ENCODE peak calls at places on chromosomes 7 and 10, in seven cellular contexts. H, A, Z, R, M, T and K are unnamed samples.

GRCh38 chr10:79025113-79025832 is 43.5 kb upstream of the ZMIZ1 start:
- DNase-seq in A (peak; percentile 79), M (peak; percentile 15), T (no peak), H (no peak), Z (no peak), R (peak; percentile 19), K (no peak)

GRCh38 chr7:84251183-84251845 is 56.7 kb upstream of the SEMA3A start:
- DNase-seq in T (no peak), A (no peak), Z (peak; percentile 43), H (no peak), M (no peak), R (no peak), K (no peak)

GRCh38 chr10:18060217-18060616 is 80.0 kb upstream of the CACNB2 start:
- DNase-seq in Z (no peak), M (no peak), H (no peak), R (no peak), T (no peak), A (no peak), K (no peak)

GRCh38 chr10:18290651-18291313 is 150.6 kb downstream of the CACNB2 start:
- DNase-seq in H (no peak), M (no peak), R (no peak), A (no peak), T (no peak), Z (no peak), K (no peak)

GRCh38 chr7:20508109-20508508 is 107.4 kb upstream of the ABCB5 start:
- DNase-seq in Z (peak; percentile 66), T (no peak), H (no peak), R (no peak), A (no peak), M (no peak), K (no peak)

GRCh38 chr7:90111-91063 is 102.0 kb upstream of the FAM20C start:
- DNase-seq in T (no peak), M (no peak), Z (no peak), R (no peak), H (no peak), A (no peak), K (no peak)

GRCh38 chr10:28179006-28179405 is 123.9 kb downstream of the MPP7 start:
- DNase-seq in H (no peak), Z (no peak), T (no peak), R (no peak), A (no peak), M (no peak), K (no peak)

GRCh38 chr10:78649429-78649828 is 419.3 kb upstream of the ZMIZ1 start:
- DNase-seq in H (no peak), R (no peak), A (no peak), Z (no peak), T (no peak), M (no peak), K (no peak)

GRCh38 chr10:46237815-46238510 is 48.8 kb upstream of the ANTXRL start:
- DNase-seq in Z (no peak), A (no peak), M (no peak), T (no peak), H (no peak), R (no peak), K (no peak)

GRCh38 chr7:37448637-37449331 is at the start of gene ELMO1:
- DNase-seq in T (peak; percentile 94), H (peak; percentile 76), M (peak; percentile 79), A (peak; percentile 85), R (peak; percentile 88), Z (peak; percentile 93), K (peak; percentile 67)

GRCh38 chr7:133978502-133979295 is 148.4 kb upstream of the LRGUK start:
- DNase-seq in A (no peak), Z (peak; percentile 46), R (no peak), M (no peak), T (no peak), H (no peak), K (no peak)

GRCh38 chr10:56135806-56136205 is 225.3 kb downstream of the ZWINT start:
- DNase-seq in Z (no peak), R (no peak), A (no peak), T (no peak), H (no peak), M (no peak), K (no peak)

GRCh38 chr7:14419554-14419953 is 430.1 kb upstream of the ETV1 start:
- DNase-seq in R (no peak), Z (no peak), A (no peak), H (no peak), M (no peak), T (no peak), K (no peak)

GRCh38 chr10:99403674-99404073 is 26.8 kb downstream of the GOT1 start:
- DNase-seq in M (no peak), H (no peak), R (no peak), T (no peak), Z (no peak), A (no peak), K (no peak)

GRCh38 chr10:78852447-78852846 is 216.3 kb upstream of the ZMIZ1 start:
- DNase-seq in Z (no peak), A (no peak), R (no peak), H (no peak), T (no peak), M (no peak), K (no peak)

GRCh38 chr10:78866731-78867554 is 201.8 kb upstream of the ZMIZ1 start:
- DNase-seq in R (no peak), Z (no peak), A (no peak), T (no peak), H (no peak), M (no peak), K (no peak)

GRCh38 chr7:379456-380225 is 89.7 kb downstream of the FOXL3 start:
- DNase-seq in T (peak; percentile 66), A (no peak), R (no peak), M (no peak), H (no peak), Z (peak; percentile 66), K (no peak)

GRCh38 chr10:61836233-61836887 is 65.1 kb upstream of the ARID5B start:
- DNase-seq in R (no peak), H (no peak), T (no peak), A (no peak), Z (no peak), M (no peak), K (no peak)

GRCh38 chr7:151679073-151679708 is 159.5 kb upstream of the RHEB start:
- DNase-seq in R (no peak), A (no peak), M (no peak), H (no peak), T (no peak), Z (no peak), K (no peak)

GRCh38 chr10:73876157-73876556 is 1.8 kb upstream of the CAMK2G start:
- DNase-seq in Z (no peak), R (no peak), T (no peak), A (no peak), M (no peak), H (no peak), K (no peak)

GRCh38 chr10:31101123-31101522 is 69.5 kb upstream of the ZNF438 start:
- DNase-seq in M (no peak), A (no peak), H (peak; percentile 35), T (no peak), R (no peak), Z (no peak), K (no peak)

GRCh38 chr10:68099736-68100135 is 9.6 kb upstream of the MYPN start:
- DNase-seq in M (no peak), T (no peak), R (no peak), A (no peak), H (no peak), Z (no peak), K (no peak)

GRCh38 chr7:33446551-33446950 is 317.2 kb downstream of the BBS9 start:
- DNase-seq in R (no peak), Z (no peak), M (no peak), T (no peak), A (no peak), H (no peak), K (no peak)

GRCh38 chr10:99571816-99572215 is 39.1 kb downstream of the NKX2-3 start:
- DNase-seq in H (no peak), T (no peak), Z (no peak), A (no peak), R (no peak), M (no peak), K (no peak)

DNA sequence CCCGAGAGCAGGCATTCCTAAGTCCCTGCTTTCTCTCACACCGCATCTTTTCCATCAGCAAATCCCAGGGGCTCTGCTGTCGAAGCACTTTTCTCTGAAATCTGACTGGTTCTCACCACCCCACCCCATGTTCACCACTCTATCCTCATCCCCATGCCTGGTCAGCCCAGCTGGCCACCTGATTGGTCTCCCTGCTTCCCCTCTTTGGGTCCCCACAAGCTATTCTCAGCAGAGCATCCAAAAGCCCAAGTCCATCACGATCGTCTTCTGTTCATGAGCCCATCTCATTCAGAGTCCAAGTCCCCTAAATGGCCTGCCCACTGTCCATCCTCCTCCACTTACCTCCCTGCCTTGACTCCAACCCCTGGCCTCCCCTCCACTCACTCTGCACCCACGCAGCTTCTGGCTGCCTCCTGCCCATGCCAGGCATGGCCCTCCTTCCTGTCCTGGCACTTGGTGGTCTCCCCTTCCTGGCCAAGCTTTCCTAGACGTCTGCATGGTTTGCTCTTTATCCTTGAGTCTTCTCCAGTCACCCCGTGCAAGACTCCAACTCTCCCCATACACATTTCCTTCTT is 1.6 kb upstream of the PPP2R2D start:
- DNase-seq in M (peak; percentile 47), T (no peak), Z (no peak), R (no peak), A (no peak), H (no peak), K (no peak)
- H3K4me1 ChIP-seq in M (no peaks in the 10 kb centered on the region), T (peaks cover 15% of the 10 kb centered on the region), Z (peaks cover 22% of the 10 kb centered on the region), R (peaks cover 56% of the 10 kb centered on the region), A (peaks cover 51% of the 10 kb centered on the region), H (peaks cover 25% of the 10 kb centered on the region), K (peaks cover 11% of the 10 kb centered on the region)

GRCh38 chr10:42769173-42769572 is 13.4 kb upstream of the BMS1 start:
- DNase-seq in A (no peak), M (no peak), Z (no peak), H (no peak), R (no peak), T (no peak), K (no peak)
- H3K27ac ChIP-seq in A (no peak overlapping the region), M (no peak overlapping the region), Z (no peak overlapping the region), H (no peak overlapping the region), R (no peak overlapping the region), T (no peak overlapping the region), K (no peak overlapping the region)

GRCh38 chr10:42475168-42476098 is 162.9 kb downstream of the ZNF33B start:
- DNase-seq in Z (peak; percentile 2), M (no peak), H (no peak), T (peak; percentile 80), A (no peak), R (no peak), K (no peak)
- H3K4me3 ChIP-seq in Z (peak overlapping the region; percentile 40), M (peak overlapping the region; percentile 10), H (no peak overlapping the region), T (peak overlapping the region; percentile 25), A (no peak overlapping the region), R (no peak overlapping the region), K (no peak overlapping the region)

GRCh38 chr10:3813267-3813666 is 28.3 kb upstream of the KLF6 start:
- DNase-seq in R (no peak), T (no peak), Z (no peak), H (no peak), M (no peak), A (no peak), K (no peak)

GRCh38 chr10:3808689-3809199 is 23.7 kb upstream of the KLF6 start:
- DNase-seq in T (no peak), M (no peak), A (no peak), Z (no peak), R (no peak), H (no peak), K (no peak)

GRCh38 chr10:3813986-3814831 is 29.2 kb upstream of the KLF6 start:
- DNase-seq in T (no peak), Z (no peak), R (no peak), M (no peak), H (no peak), A (no peak), K (no peak)

GRCh38 chr10:3812141-3812540 is 27.1 kb upstream of the KLF6 start:
- DNase-seq in R (no peak), H (no peak), M (no peak), T (no peak), A (no peak), Z (no peak), K (no peak)

GRCh38 chr10:3811331-3811870 is 26.4 kb upstream of the KLF6 start:
- DNase-seq in M (no peak), A (peak; percentile 56), R (peak; percentile 66), H (no peak), Z (no peak), T (no peak), K (peak; percentile 34)
- H3K4me1 ChIP-seq in M (peaks cover 18% of the 10 kb centered on the region), A (peaks cover 58% of the 10 kb centered on the region), R (peaks cover 79% of the 10 kb centered on the region), H (peaks cover 59% of the 10 kb centered on the region), Z (peaks cover under 1% of the 10 kb centered on the region), T (peaks cover 33% of the 10 kb centered on the region), K (peaks cover 55% of the 10 kb centered on the region)